ENCODE peak calls at places on chromosomes 12 and 14, in four cellular contexts. I is fibroblast of lung, E is foreskin fibroblast, P is midbrain. K is an unnamed sample.

GRCh38 chr12:16272222-16272621 is 5.3 kb downstream of the SLC15A5 start:
- DNase-seq in I (no peak), E (no peak), P (no peak), K (no peak)

GRCh38 chr12:101829639-101830390 is 944 bp downstream of the GNPTAB start:
- DNase-seq in I (no peak), E (no peak), P (no peak), K (no peak)

GRCh38 chr12:54587315-54587821 is 1.1 kb downstream of the PPP1R1A start:
- DNase-seq in I (no peak), E (no peak), P (peak; percentile 22), K (peak; percentile 64)

GRCh38 chr14:101174522-101174838 is 271.0 kb upstream of the RTL1 start:
- DNase-seq in I (no peak), E (no peak), P (no peak), K (no peak)

GRCh38 chr12:68418137-68418460 is 85.9 kb upstream of the MDM1 start:
- DNase-seq in I (no peak), E (no peak), P (no peak), K (no peak)

GRCh38 chr12:40312982-40313576 is 88.3 kb downstream of the LRRK2 start:
- DNase-seq in I (peak; percentile 60), E (peak; percentile 57), P (no peak), K (no peak)

GRCh38 chr12:30902606-30903005 is 23.9 kb upstream of the TSPAN11 start:
- DNase-seq in I (no peak), E (peak; percentile 15), P (no peak), K (no peak)

GRCh38 chr14:36935976-36936678 is 236.3 kb downstream of the SLC25A21 start:
- DNase-seq in I (no peak), E (peak; percentile 56), P (no peak), K (no peak)

GRCh38 chr14:75175677-75176141 is 703 bp downstream of the TMED10 start:
- DNase-seq in I (no peak), E (no peak), P (no peak), K (no peak)

GRCh38 chr14:103312006-103312635 is 21.9 kb upstream of the EIF5 start:
- DNase-seq in I (no peak), E (no peak), P (no peak), K (no peak)

GRCh38 chr14:74510955-74511354 is 17.4 kb downstream of the ISCA2 start:
- DNase-seq in I (peak; percentile 73), E (peak; percentile 94), P (no peak), K (no peak)

GRCh38 chr14:68391292-68392014 is 401.4 kb downstream of the ZFP36L1 start:
- DNase-seq in I (peak; percentile 65), E (peak; percentile 70), P (peak; percentile 30), K (peak; percentile 48)

GRCh38 chr14:21192447-21192822 is 36.6 kb upstream of the OR5AU1 start:
- DNase-seq in I (no peak), E (peak; percentile 19), P (no peak), K (no peak)

K was measured in Ammon's horn.